ENCODE peak calls at places on chromosomes 5 and 9, in four cellular contexts. J is OCI-LY7, L is mammary epithelial cell, G is SK-N-SH. C is an unnamed sample.

GRCh38 chr9:127580371-127580770 is 31.7 kb upstream of the STXBP1 start:
- DNase-seq in L (no peak), J (no peak), G (no peak), C (no peak)

GRCh38 chr5:73938280-73938937 is 312.4 kb downstream of the ARHGEF28 start:
- DNase-seq in J (no peak), L (peak; percentile 89), G (no peak), C (peak; percentile 91)

GRCh38 chr5:140360101-140360500 is at the start of gene SLC4A9:
- DNase-seq in L (no peak), G (no peak), J (no peak), C (no peak)

GRCh38 chr9:96388144-96388543 is 4.6 kb upstream of the SLC35D2 start:
- DNase-seq in G (no peak), L (no peak), J (no peak), C (no peak)

GRCh38 chr5:26572486-26572885 is 465.9 kb downstream of the CDH9 start:
- DNase-seq in L (no peak), J (no peak), G (no peak), C (no peak)

GRCh38 chr5:105392122-105392709 is 1829.6 kb upstream of the NUDT12 start:
- DNase-seq in G (no peak), J (no peak), L (no peak), C (no peak)

GRCh38 chr9:91378695-91379127 is 17.0 kb upstream of the AUH start:
- DNase-seq in G (no peak), J (no peak), L (no peak), C (peak; percentile 73)

GRCh38 chr9:137083418-137084004 is 3.3 kb upstream of the MAN1B1 start:
- DNase-seq in J (no peak), L (peak; percentile 97), G (no peak), C (peak; percentile 95)

GRCh38 chr9:136526625-136527066 is 19.2 kb downstream of the NOTCH1 start:
- DNase-seq in L (no peak), G (no peak), J (no peak), C (no peak)

GRCh38 chr9:137176302-137177182 is 4.7 kb upstream of the TMEM210 start:
- DNase-seq in L (no peak), J (peak; percentile 57), G (no peak), C (peak; percentile 18)

GRCh38 chr5:95873351-95873750 is 50.8 kb upstream of the GLRX start:
- DNase-seq in J (no peak), L (no peak), G (no peak), C (no peak)

GRCh38 chr9:81636280-81636653 is 53.1 kb downstream of the TLE1 start:
- DNase-seq in L (no peak), G (no peak), J (no peak), C (no peak)

DNA sequence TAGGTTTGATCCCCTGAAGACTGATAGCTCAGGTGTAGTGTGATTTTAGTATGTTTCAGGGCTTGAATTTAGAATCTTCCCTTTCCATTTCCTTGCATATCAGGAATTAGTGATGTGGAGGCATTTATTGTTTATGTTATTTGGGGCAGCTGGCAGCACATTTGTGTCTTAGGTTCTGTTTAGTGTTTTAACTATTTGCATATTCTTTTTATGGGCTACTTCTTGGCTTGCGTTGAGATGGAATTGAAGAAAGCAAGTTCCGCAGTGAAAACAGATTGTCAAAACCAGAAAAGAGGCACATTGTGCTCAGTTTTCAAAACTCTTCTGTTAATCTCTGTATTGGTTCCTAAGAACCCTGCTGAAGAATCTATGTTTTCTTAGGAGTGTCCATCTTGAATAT is 80.3 kb downstream of the ZSWIM6 start:
- DNase-seq in L (no peak), J (no peak), G (no peak), C (no peak)
- H4K20me1 ChIP-seq in L (no peaks in the 10 kb centered on the region), J (no peaks in the 10 kb centered on the region), G (peaks cover 64% of the 10 kb centered on the region), C (no peaks in the 10 kb centered on the region)

GRCh38 chr5:125277494-125278154 is 531.2 kb upstream of the ZNF608 start:
- DNase-seq in G (no peak), J (no peak), L (peak; percentile 95), C (peak; percentile 96)
- H4K20me1 ChIP-seq in G (no peaks in the 10 kb centered on the region), J (no peaks in the 10 kb centered on the region), L (no peaks in the 10 kb centered on the region), C (no peaks in the 10 kb centered on the region)

DNA sequence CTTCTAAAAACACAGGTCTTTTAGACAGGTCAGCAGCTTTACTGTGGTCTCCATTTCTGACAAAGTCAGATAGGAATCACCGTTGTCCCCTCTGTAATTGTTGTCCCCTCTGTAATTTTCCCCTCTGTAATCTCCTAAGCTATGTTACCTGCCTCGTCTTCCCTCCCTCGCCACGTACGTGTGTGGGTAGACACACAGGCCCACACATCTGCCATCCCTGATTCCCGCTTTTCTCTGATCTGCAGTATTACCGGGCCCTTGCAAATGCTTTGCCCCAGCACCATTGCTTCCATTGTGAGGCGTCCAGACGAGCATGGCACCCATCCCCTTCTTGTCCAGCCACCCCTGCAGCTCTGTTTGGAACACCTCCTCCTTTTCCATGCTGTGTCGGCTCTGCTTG is 45.0 kb upstream of the POMT1 start:
- DNase-seq in J (no peak), L (no peak), G (no peak), C (no peak)
- H4K20me1 ChIP-seq in J (no peaks in the 10 kb centered on the region), L (peaks cover 3% of the 10 kb centered on the region), G (peaks cover 28% of the 10 kb centered on the region), C (no peaks in the 10 kb centered on the region)

DNA sequence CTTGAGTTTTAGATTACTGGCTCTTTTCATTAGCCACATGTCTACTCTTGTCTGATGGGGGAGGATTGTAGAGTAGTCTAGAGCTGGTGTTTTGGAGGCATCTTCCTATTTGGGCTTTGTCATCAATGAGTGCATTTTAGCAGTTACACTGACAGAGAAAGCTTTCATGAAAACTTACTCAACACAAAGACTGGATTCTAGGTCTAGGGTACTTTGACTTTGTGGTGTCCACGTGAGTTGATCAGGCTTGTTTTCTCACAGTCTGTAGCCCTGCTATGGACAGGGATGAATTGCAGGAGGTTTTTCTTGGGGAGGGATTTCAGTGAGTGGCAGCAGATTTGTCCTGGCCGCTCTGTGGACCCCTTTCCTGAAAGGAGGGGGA is 6.5 kb downstream of the TRIO start:
- DNase-seq in G (no peak), L (no peak), J (no peak), C (no peak)
- H4K20me1 ChIP-seq in G (peaks cover 99% of the 10 kb centered on the region), L (peaks cover 19% of the 10 kb centered on the region), J (no peaks in the 10 kb centered on the region), C (peaks cover 5% of the 10 kb centered on the region)

GRCh38 chr5:126808619-126809018 is 31.7 kb downstream of the LMNB1 start:
- DNase-seq in J (peak; percentile 56), L (peak; percentile 12), G (peak; percentile 53), C (peak; percentile 22)
- H4K20me1 ChIP-seq in J (peaks cover 29% of the 10 kb centered on the region), L (no peaks in the 10 kb centered on the region), G (peaks cover 21% of the 10 kb centered on the region), C (no peaks in the 10 kb centered on the region)

C was measured in fibroblast of lung.